ENCODE peak calls at places on chromosomes 2 and 18, in eight cellular contexts. F is lung; T is AG04450; W is ovary; B is colonic mucosa; P is CD8-positive, alpha-beta T cell; S is adrenal gland; N is fibroblast of lung. L is an unnamed sample. For H3K27me3, the result is how much of the 10 kb centered on the place peaks cover.

GRCh38 chr2:240786871-240787311 is 33.1 kb downstream of the KIF1A start:
- DNase-seq in F (no peak), T (no peak), W (peak), B (no peak), P (no peak), S (no peak), N (no peak), L (no peak)

GRCh38 chr18:64202836-64203235 is 53.9 kb upstream of the LINC00305 start:
- DNase-seq in F (no peak), T (no peak), W (peak), B (no peak), P (no peak), S (no peak), N (no peak), L (no peak)

GRCh38 chr2:221488134-221488807 is 83.8 kb downstream of the EPHA4 start:
- DNase-seq in F (no peak), T (no peak), W (no peak), B (no peak), P (no peak), S (no peak), N (no peak), L (no peak)

GRCh38 chr18:41967680-41968079 is 12.6 kb downstream of the PIK3C3 start:
- DNase-seq in F (no peak), T (no peak), W (no peak), B (no peak), P (no peak), S (no peak), N (no peak), L (no peak)

GRCh38 chr2:3413642-3414041 is 34.1 kb downstream of the TRAPPC12 start:
- DNase-seq in F (no peak), T (no peak), W (no peak), B (no peak), P (no peak), S (no peak), N (no peak), L (no peak)

GRCh38 chr18:4286256-4286655 is 168.9 kb downstream of the DLGAP1 start:
- DNase-seq in F (no peak), T (no peak), W (no peak), B (no peak), P (no peak), S (no peak), N (no peak), L (no peak)

GRCh38 chr2:206990335-206990734 is 51.0 kb downstream of the CPO start:
- DNase-seq in F (no peak), T (no peak), W (no peak), B (no peak), P (no peak), S (no peak), N (peak), L (no peak)

GRCh38 chr2:216242365-216242764 is 129.9 kb downstream of the MARCHF4 start:
- DNase-seq in F (no peak), T (no peak), W (no peak), B (no peak), P (no peak), S (no peak), N (no peak), L (no peak)

GRCh38 chr18:55243852-55244251 is 284.6 kb upstream of the CCDC68 start:
- DNase-seq in F (no peak), T (peak), W (peak), B (no peak), P (no peak), S (no peak), N (peak), L (no peak)

DNA sequence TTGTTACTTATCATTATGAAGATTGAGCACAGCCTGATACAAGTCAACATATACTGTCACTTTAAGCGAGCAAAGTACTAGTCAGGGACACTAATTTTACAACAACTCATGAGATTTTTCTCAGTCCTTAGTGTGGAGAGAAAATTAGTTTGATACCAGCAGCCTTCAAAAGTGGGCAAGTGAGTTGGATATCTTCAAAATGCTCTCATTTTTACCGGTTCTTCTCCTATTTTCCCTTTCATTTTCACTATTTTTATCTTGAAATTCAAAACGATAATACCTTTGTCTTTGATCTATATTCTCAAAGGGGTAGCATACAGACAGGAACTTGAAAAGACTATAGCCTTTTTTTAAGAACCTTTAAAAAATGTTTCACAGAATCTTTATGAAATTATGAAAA is 52.0 kb upstream of the UBXN4 start:
- DNase-seq in F (no peak), T (no peak), W (no peak), B (no peak), P (no peak), S (no peak), N (no peak), L (no peak)
- TF ChIP-seq CTCF in F (no peak), T (no peak), W (no peak), B (no peak), P (no peak), S (no peak), N (no peak), L (no peak)

DNA sequence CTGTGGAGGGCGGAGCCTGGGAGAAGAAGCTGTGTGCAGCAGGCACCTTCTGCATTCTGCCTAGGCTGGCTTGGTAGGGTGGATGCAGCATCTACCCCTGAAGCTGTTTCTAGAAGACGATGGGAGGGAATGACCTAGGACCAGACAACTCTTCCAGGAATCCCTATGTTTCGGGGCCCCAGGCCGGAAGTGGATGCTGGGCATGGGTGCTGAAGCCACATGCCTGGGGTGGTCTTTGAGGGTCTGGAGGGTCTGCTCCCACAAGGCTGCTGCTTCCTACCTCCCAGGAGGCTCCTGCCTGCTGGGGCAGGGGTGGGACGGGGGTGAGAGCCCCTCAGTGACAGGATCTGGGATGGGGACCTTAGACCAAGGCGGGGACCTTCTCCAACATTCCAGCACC is 61.0 kb downstream of the CIB4 start:
- DNase-seq in F (no peak), T (no peak), W (no peak), B (no peak), P (no peak), S (no peak), N (no peak), L (no peak)
- H3K27me3 ChIP-seq in F (under half), T (half or more), W (under half), B (under half), P (under half), S (under half), N (under half), L (under half)

GRCh38 chr2:84532291-84532690 is 16.0 kb downstream of the DNAH6 start:
- DNase-seq in F (no peak), T (no peak), W (no peak), B (no peak), P (no peak), S (no peak), N (no peak), L (no peak)

GRCh38 chr2:84527137-84528129 is 11.1 kb downstream of the DNAH6 start:
- DNase-seq in F (no peak), T (no peak), W (no peak), B (peak), P (no peak), S (no peak), N (peak), L (no peak)

DNA sequence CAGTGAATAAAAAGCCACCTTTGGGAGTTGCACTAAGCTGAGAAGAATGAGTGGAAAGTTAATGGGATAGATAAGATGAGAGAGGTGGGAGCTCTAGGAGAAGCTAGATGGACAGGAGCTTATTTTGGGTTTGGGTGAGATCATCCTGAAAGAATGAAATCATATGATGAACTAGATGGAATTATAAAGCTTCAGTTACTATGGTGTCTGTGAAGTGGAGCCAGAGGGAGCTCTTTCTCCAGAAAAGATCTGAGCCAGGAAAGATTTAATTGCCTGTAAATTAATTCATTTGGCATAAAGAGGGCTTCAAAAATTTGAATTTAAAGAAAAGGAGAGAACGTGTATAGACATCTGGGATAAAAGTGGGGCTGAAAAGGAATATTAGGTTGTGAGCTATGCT is 10.3 kb downstream of the DNAH6 start:
- DNase-seq in F (no peak), T (no peak), W (no peak), B (no peak), P (no peak), S (no peak), N (peak), L (no peak)
- TF ChIP-seq CTCF in F (no peak), T (peak), W (no peak), B (peak), P (no peak), S (no peak), N (peak), L (peak)

GRCh38 chr18:48953096-48953706 is 2.4 kb upstream of the SMAD7 start:
- DNase-seq in F (no peak), T (no peak), W (no peak), B (no peak), P (no peak), S (no peak), N (no peak), L (no peak)
- H3K27me3 ChIP-seq in F (under half), T (under half), W (under half), B (under half), P (under half), S (under half), N (under half), L (under half)

GRCh38 chr2:136796339-136796738 is 31.0 kb downstream of the THSD7B start:
- DNase-seq in F (no peak), T (no peak), W (no peak), B (no peak), P (no peak), S (no peak), N (no peak), L (no peak)
- TF ChIP-seq CTCF in F (no peak), T (no peak), W (no peak), B (no peak), P (no peak), S (no peak), N (no peak), L (peak)

GRCh38 chr2:70549962-70550361 is 3.7 kb downstream of the TGFA start:
- DNase-seq in F (no peak), T (no peak), W (no peak), B (no peak), P (no peak), S (no peak), N (no peak), L (no peak)

GRCh38 chr2:70553334-70553583 is 367 bp downstream of the TGFA start:
- DNase-seq in F (peak), T (no peak), W (no peak), B (peak), P (no peak), S (no peak), N (no peak), L (no peak)

GRCh38 chr2:70549064-70549710 is 4.4 kb downstream of the TGFA start:
- DNase-seq in F (no peak), T (no peak), W (no peak), B (no peak), P (no peak), S (no peak), N (no peak), L (no peak)

GRCh38 chr2:70552501-70553333 is 909 bp downstream of the TGFA start:
- DNase-seq in F (no peak), T (no peak), W (no peak), B (peak), P (no peak), S (no peak), N (no peak), L (no peak)

GRCh38 chr2:70551156-70551555 is 2.5 kb downstream of the TGFA start:
- DNase-seq in F (no peak), T (no peak), W (no peak), B (no peak), P (no peak), S (no peak), N (no peak), L (no peak)
- H3K27me3 ChIP-seq in F (under half), T (under half), W (under half), B (under half), P (under half), S (under half), N (under half), L (under half)

DNA sequence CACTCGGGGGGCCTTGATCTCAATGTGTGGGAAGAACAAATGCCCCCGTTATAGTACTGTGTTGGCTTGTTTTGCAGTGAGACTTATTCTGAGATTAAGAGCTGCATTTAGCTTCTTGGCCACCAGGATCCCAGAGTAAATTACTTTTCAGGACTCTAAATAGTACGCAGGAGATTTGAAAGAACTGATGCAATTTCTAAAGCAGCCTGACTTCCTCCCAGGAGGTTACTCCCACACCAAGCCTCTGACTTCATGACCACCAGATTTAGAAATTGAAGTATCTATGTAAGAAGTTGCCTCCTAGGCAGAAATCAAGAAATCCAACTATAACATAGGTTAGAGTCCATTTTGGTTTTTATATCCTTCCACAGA is 67.0 kb downstream of the FEZ2 start:
- DNase-seq in F (no peak), T (no peak), W (no peak), B (no peak), P (no peak), S (no peak), N (peak), L (no peak)
- TF ChIP-seq CTCF in F (no peak), T (peak), W (no peak), B (no peak), P (no peak), S (no peak), N (no peak), L (no peak)